ENCODE peak calls at places on chromosomes 3 and 15, in eight cellular contexts. Y, V, L, M, C, D, W and F are unnamed samples.

GRCh38 chr15:59371458-59372351 is 966 bp downstream of the MYO1E start:
- DNase-seq in V (peak), Y (peak), W (no peak), D (peak), M (peak), L (peak), C (no peak), F (peak)

GRCh38 chr3:128504957-128505730 is 12.1 kb upstream of the GATA2 start:
- DNase-seq in W (peak), V (no peak), Y (no peak), M (no peak), C (no peak), D (no peak), L (no peak), F (no peak)

GRCh38 chr15:78878356-78878755 is 5.7 kb downstream of the MORF4L1 start:
- DNase-seq in V (no peak), L (no peak), M (no peak), D (no peak), W (no peak), C (no peak), Y (peak), F (no peak)

GRCh38 chr3:172244011-172244410 is 204.2 kb downstream of the GHSR start:
- DNase-seq in L (no peak), W (no peak), C (no peak), Y (peak), D (no peak), M (no peak), V (no peak), F (no peak)

GRCh38 chr3:112734171-112734570 is 93.2 kb upstream of the CCDC80 start:
- DNase-seq in Y (no peak), D (no peak), V (no peak), L (no peak), W (no peak), M (no peak), C (no peak), F (no peak)

GRCh38 chr15:80990955-80991354 is 1.3 kb upstream of the MESD start:
- DNase-seq in C (no peak), M (no peak), W (no peak), L (no peak), D (no peak), Y (no peak), V (no peak), F (no peak)

GRCh38 chr15:75031773-75032302 is 8.4 kb downstream of the PPCDC start:
- DNase-seq in V (no peak), D (no peak), Y (no peak), W (no peak), L (no peak), M (no peak), C (no peak), F (no peak)

GRCh38 chr3:66656608-66657007 is 155.8 kb upstream of the LRIG1 start:
- DNase-seq in Y (no peak), V (no peak), W (no peak), L (no peak), M (no peak), D (no peak), C (no peak), F (no peak)

GRCh38 chr15:91949361-91949760 is 95.9 kb downstream of the SLCO3A1 start:
- DNase-seq in Y (no peak), D (no peak), W (no peak), V (no peak), C (no peak), M (no peak), L (no peak), F (no peak)

GRCh38 chr15:91952216-91952615 is 98.7 kb downstream of the SLCO3A1 start:
- DNase-seq in V (no peak), C (no peak), M (no peak), W (no peak), Y (no peak), L (no peak), D (no peak), F (no peak)

GRCh38 chr15:91950054-91950453 is 96.5 kb downstream of the SLCO3A1 start:
- DNase-seq in C (no peak), D (no peak), Y (no peak), L (no peak), V (no peak), W (no peak), M (no peak), F (no peak)

GRCh38 chr15:91953432-91953831 is 99.9 kb downstream of the SLCO3A1 start:
- DNase-seq in V (no peak), M (no peak), C (no peak), Y (no peak), D (no peak), L (no peak), W (no peak), F (no peak)

DNA sequence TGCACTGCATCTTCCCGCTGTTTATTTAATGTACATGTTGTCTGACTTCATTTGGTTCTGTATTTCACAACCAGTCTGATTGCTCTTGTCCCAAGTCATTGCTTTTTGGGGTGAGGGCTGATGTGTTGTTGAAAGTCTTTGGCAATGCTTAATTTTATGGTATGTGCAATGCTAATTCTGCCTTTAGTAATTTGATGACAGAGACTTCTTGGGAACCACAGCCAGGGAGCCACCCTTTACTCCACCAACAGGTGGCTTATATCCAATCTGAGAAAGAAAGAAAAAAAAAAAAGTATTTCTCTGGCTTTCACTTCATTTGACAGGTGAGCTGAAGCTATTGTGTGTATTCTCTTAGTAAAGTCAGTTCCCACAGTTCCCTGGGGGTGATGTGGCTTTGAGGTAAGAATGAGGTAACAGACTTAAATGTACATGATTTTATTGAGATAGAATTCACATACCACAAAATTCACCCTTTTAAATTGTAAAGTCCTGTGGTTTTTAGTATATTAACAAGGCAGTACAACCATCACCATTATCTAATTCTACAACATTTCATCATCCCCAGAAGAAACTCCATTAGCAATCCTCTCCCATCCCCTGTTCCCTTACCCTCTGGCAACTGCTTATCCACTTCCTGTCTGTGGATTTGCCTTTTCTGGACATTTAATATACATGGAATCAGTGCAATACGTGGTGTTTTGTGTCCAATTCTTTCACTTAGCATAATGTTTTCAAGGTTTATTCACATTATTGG is 97.3 kb downstream of the SLCO3A1 start:
- DNase-seq in M (no peak), L (no peak), D (no peak), Y (peak), W (no peak), C (no peak), V (no peak), F (no peak)
- TF ChIP-seq CTCF in M (no peak), L (no peak), D (no peak), Y (no peak), W (peak), C (no peak), V (no peak), F (no peak)

GRCh38 chr3:195809796-195810454 is 1.8 kb downstream of the MUC4 start:
- DNase-seq in D (no peak), M (no peak), W (no peak), L (no peak), C (no peak), V (no peak), Y (no peak), F (no peak)

GRCh38 chr3:195810455-195810845 is 1.3 kb downstream of the MUC4 start:
- DNase-seq in C (no peak), M (no peak), Y (no peak), D (no peak), L (no peak), V (no peak), W (no peak), F (no peak)

GRCh38 chr3:195812366-195812765 is 637 bp upstream of the MUC4 start:
- DNase-seq in V (no peak), D (no peak), L (no peak), C (no peak), M (no peak), Y (no peak), W (no peak), F (no peak)

GRCh38 chr3:195813916-195814486 is 2.3 kb upstream of the MUC4 start:
- DNase-seq in L (no peak), D (no peak), V (no peak), C (no peak), Y (no peak), W (peak), M (no peak), F (no peak)

GRCh38 chr3:195811756-195812155 is at the start of gene MUC4:
- DNase-seq in W (peak), V (no peak), C (no peak), D (no peak), L (no peak), M (no peak), Y (no peak), F (peak)
- TF ChIP-seq CTCF in W (no peak), V (no peak), C (no peak), D (no peak), L (no peak), M (no peak), Y (no peak), F (no peak)

GRCh38 chr3:183896184-183896583 is 11.5 kb upstream of the PARL start:
- DNase-seq in Y (no peak), C (no peak), W (no peak), D (no peak), L (no peak), V (no peak), M (no peak), F (no peak)

GRCh38 chr3:183895296-183895695 is 10.6 kb upstream of the PARL start:
- DNase-seq in Y (peak), C (no peak), V (peak), W (no peak), L (no peak), M (no peak), D (peak), F (peak)

GRCh38 chr3:183896610-183897009 is 11.9 kb upstream of the PARL start:
- DNase-seq in W (no peak), D (no peak), L (no peak), M (no peak), V (no peak), C (no peak), Y (no peak), F (no peak)

GRCh38 chr3:183895774-183896173 is 11.1 kb upstream of the PARL start:
- DNase-seq in D (no peak), M (no peak), C (no peak), V (no peak), Y (no peak), L (no peak), W (no peak), F (no peak)

GRCh38 chr3:183897606-183898384 is 13.1 kb upstream of the PARL start:
- DNase-seq in Y (no peak), D (no peak), L (no peak), C (no peak), W (no peak), V (no peak), M (no peak), F (no peak)
- TF ChIP-seq CTCF in Y (no peak), D (no peak), L (no peak), C (peak), W (peak), V (no peak), M (no peak), F (no peak)

DNA sequence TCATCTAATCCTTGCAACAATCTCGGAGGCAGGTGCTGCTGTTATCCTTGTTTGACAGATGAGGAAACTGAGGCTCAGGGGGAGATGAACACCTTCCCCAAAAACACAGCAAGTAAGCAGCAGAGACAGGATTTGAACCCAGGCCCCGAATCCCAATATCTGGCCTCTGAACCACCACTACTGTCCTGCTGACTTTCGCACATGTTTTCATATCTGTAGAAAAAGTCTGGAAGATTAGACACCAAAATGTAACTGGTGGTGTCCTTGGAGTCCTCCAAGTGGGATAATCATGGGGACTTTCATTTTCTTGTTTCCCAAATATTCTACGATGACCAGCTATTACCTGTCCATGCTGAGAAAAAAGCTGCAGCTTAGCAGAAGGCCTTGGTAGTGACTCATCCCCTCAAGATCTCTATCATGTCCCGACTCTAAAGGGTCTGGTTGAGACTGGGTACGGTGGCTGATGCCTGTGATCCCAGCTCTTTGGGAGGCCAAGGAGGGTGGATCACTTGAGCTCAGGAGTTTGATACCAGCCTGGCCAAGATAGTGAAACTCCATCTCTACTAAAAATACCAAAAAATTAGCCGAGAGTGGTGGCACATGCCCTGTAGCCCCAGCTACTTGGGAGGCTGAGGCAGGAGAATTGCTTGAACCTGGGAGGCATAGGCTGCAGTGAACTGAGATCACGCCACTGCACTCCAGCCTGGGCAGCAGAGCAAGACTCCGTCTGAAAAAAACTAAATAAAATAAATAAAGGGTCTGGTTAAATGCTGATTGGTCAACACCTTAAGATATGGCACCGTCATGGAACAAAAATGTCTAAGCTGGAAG is 8.6 kb downstream of the IRAK2 start:
- DNase-seq in V (no peak), D (no peak), W (no peak), M (no peak), C (no peak), Y (no peak), L (no peak), F (no peak)
- TF ChIP-seq CTCF in V (no peak), D (no peak), W (no peak), M (no peak), C (no peak), Y (no peak), L (no peak), F (no peak)

DNA sequence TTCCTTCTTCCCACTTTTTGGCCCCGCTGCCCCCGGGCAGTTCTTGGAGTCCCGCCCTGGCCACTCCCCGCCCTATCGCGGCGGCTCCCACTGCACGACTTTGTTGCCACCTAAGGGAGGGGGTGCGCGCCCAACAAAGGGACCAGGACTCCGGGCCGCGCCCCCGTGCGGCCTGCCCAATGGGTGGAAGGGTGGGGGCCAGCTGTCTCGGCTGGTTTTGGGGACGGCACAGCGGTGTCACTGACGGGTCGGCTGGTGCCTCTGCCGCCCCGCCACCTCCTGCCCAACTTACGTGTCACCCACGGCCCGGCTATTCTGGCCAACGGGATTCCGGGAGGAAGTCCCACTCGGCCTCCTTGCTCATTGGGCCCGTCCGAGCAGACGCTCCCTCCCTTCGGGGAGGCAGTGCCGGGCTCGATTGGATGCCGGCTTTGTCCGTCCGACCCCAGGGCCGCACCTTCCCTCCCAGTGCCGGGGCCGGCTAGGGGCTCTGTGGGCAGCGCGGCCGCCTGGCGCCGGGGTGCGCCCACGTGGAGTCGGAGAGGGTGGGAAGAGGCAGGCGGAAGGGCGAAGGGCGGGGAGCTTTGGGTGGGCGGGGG is at the start of gene GOLIM4:
- DNase-seq in C (peak), L (peak), M (peak), W (peak), V (peak), D (peak), Y (peak), F (peak)
- TF ChIP-seq CTCF in C (peak), L (peak), M (peak), W (peak), V (peak), D (no peak), Y (peak), F (no peak)

DNA sequence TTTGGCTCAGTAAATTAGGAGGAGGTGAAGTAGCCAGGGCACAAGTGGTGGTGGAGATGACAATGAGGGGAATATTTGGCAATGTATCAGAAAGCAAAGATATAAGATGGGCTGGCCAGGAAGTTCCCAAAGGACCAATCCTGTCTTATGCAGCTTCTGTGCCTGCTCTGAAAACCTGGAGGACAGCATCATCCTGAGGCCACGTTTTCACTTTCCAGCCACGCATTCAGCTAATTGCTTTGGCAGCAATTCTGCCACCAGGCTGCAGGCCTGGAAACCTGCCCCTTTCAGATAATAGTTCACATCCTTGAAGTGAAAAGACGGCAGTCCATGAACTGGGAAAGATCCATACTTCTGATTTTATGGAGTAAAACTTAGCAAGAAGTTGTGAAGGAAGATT is 682.4 kb downstream of the GRM7 start:
- DNase-seq in L (no peak), W (no peak), M (no peak), Y (no peak), C (no peak), V (no peak), D (no peak), F (no peak)
- TF ChIP-seq CTCF in L (no peak), W (no peak), M (no peak), Y (no peak), C (no peak), V (no peak), D (no peak), F (no peak)